ENCODE peak calls at places on chromosome 18, in six cellular contexts. M, R, F, Q, K and N are unnamed samples.
A peak's percentile ranks its signal among the peaks of the same experiment; 100 is the strongest.

GRCh38 chr18:68041327-68041726 is 524.8 kb upstream of the DSEL start:
- DNase-seq in M (no peak), R (no peak), F (no peak), Q (no peak), K (no peak), N (no peak)

GRCh38 chr18:35672897-35673296 is 91.4 kb downstream of the GALNT1 start:
- DNase-seq in M (no peak), R (no peak), F (no peak), Q (no peak), K (no peak), N (no peak)

GRCh38 chr18:48694295-48694694 is 155.5 kb downstream of the CTIF start:
- DNase-seq in M (no peak), R (no peak), F (no peak), Q (no peak), K (no peak), N (no peak)

GRCh38 chr18:48441405-48441881 is 32.3 kb upstream of the ZBTB7C start:
- DNase-seq in M (peak; percentile 54), R (peak; percentile 3), F (no peak), Q (peak; percentile 72), K (no peak), N (no peak)

GRCh38 chr18:36176177-36176584 is 11.1 kb upstream of the MOCOS start:
- DNase-seq in M (no peak), R (no peak), F (peak; percentile 12), Q (no peak), K (no peak), N (no peak)

GRCh38 chr18:50569930-50570329 is 10.0 kb downstream of the MAPK4 start:
- DNase-seq in M (no peak), R (no peak), F (no peak), Q (no peak), K (no peak), N (no peak)

GRCh38 chr18:231563-231962 is 36.3 kb downstream of the THOC1 start:
- DNase-seq in M (no peak), R (no peak), F (no peak), Q (no peak), K (no peak), N (no peak)

GRCh38 chr18:10536270-10536669 is 10.4 kb downstream of the NAPG start:
- DNase-seq in M (no peak), R (no peak), F (no peak), Q (no peak), K (no peak), N (no peak)

GRCh38 chr18:24244698-24245097 is 105.8 kb downstream of the CABYR start:
- DNase-seq in M (no peak), R (no peak), F (no peak), Q (no peak), K (no peak), N (no peak)

GRCh38 chr18:10354241-10354811 is 100.1 kb upstream of the APCDD1 start:
- DNase-seq in M (no peak), R (no peak), F (no peak), Q (no peak), K (no peak), N (no peak)